ENCODE peak calls at places on chromosomes 5 and 9, in six cellular contexts. One of them, this sample, is unnamed.

GRCh38 chr9:135945969-135946368 is 15.2 kb downstream of the UBAC1 start:
- DNase-seq in retina: no peak
- DNase-seq in stimulated activated CD8-positive, alpha-beta memory T cell treated with anti-CD3 and anti-CD28 coated beads, Interleukin-2, amount 100 ng/mL, for 1 hour: no peak
- DNase-seq in H9: no peak
- DNase-seq in naive thymus-derived CD4-positive, alpha-beta T cell: no peak
- DNase-seq in aorta: no peak
- DNase-seq in this sample: no peak

GRCh38 chr5:107894361-107894760 is 223.6 kb upstream of the EFNA5 start:
- DNase-seq in retina: no peak
- DNase-seq in stimulated activated CD8-positive, alpha-beta memory T cell treated with anti-CD3 and anti-CD28 coated beads, Interleukin-2, amount 100 ng/mL, for 1 hour: no peak
- DNase-seq in H9: no peak
- DNase-seq in naive thymus-derived CD4-positive, alpha-beta T cell: no peak
- DNase-seq in aorta: no peak
- DNase-seq in this sample: no peak

GRCh38 chr9:132743886-132744544 is 73.8 kb downstream of the GTF3C4 start:
- DNase-seq in retina: peak
- DNase-seq in stimulated activated CD8-positive, alpha-beta memory T cell treated with anti-CD3 and anti-CD28 coated beads, Interleukin-2, amount 100 ng/mL, for 1 hour: no peak
- DNase-seq in H9: no peak
- DNase-seq in naive thymus-derived CD4-positive, alpha-beta T cell: no peak
- DNase-seq in aorta: peak
- DNase-seq in this sample: no peak

GRCh38 chr5:87383216-87383615 is 29.5 kb downstream of the CCNH start:
- DNase-seq in retina: no peak
- DNase-seq in stimulated activated CD8-positive, alpha-beta memory T cell treated with anti-CD3 and anti-CD28 coated beads, Interleukin-2, amount 100 ng/mL, for 1 hour: no peak
- DNase-seq in H9: no peak
- DNase-seq in naive thymus-derived CD4-positive, alpha-beta T cell: no peak
- DNase-seq in aorta: no peak
- DNase-seq in this sample: no peak

GRCh38 chr5:179345429-179346321 is at the start of gene ADAMTS2:
- DNase-seq in retina: peak
- DNase-seq in stimulated activated CD8-positive, alpha-beta memory T cell treated with anti-CD3 and anti-CD28 coated beads, Interleukin-2, amount 100 ng/mL, for 1 hour: no peak
- DNase-seq in H9: peak
- DNase-seq in naive thymus-derived CD4-positive, alpha-beta T cell: no peak
- DNase-seq in aorta: peak
- DNase-seq in this sample: no peak

GRCh38 chr5:79547982-79548381 is 34.0 kb upstream of the HOMER1 start:
- DNase-seq in retina: no peak
- DNase-seq in stimulated activated CD8-positive, alpha-beta memory T cell treated with anti-CD3 and anti-CD28 coated beads, Interleukin-2, amount 100 ng/mL, for 1 hour: no peak
- DNase-seq in H9: no peak
- DNase-seq in naive thymus-derived CD4-positive, alpha-beta T cell: no peak
- DNase-seq in aorta: no peak
- DNase-seq in this sample: no peak

GRCh38 chr9:20692554-20692953 is 8.5 kb downstream of the FOCAD start:
- DNase-seq in retina: no peak
- DNase-seq in stimulated activated CD8-positive, alpha-beta memory T cell treated with anti-CD3 and anti-CD28 coated beads, Interleukin-2, amount 100 ng/mL, for 1 hour: no peak
- DNase-seq in H9: no peak
- DNase-seq in naive thymus-derived CD4-positive, alpha-beta T cell: no peak
- DNase-seq in aorta: no peak
- DNase-seq in this sample: no peak

GRCh38 chr9:35553670-35554543 is 51.2 kb upstream of the TESK1 start:
- DNase-seq in retina: peak
- DNase-seq in stimulated activated CD8-positive, alpha-beta memory T cell treated with anti-CD3 and anti-CD28 coated beads, Interleukin-2, amount 100 ng/mL, for 1 hour: no peak
- DNase-seq in H9: peak
- DNase-seq in naive thymus-derived CD4-positive, alpha-beta T cell: peak
- DNase-seq in aorta: no peak
- DNase-seq in this sample: peak

GRCh38 chr9:6782981-6783380 is 25.2 kb downstream of the KDM4C start:
- DNase-seq in retina: no peak
- DNase-seq in stimulated activated CD8-positive, alpha-beta memory T cell treated with anti-CD3 and anti-CD28 coated beads, Interleukin-2, amount 100 ng/mL, for 1 hour: no peak
- DNase-seq in H9: no peak
- DNase-seq in naive thymus-derived CD4-positive, alpha-beta T cell: no peak
- DNase-seq in aorta: no peak
- DNase-seq in this sample: no peak

GRCh38 chr5:53943938-53944337 is 366.4 kb downstream of the ARL15 start:
- DNase-seq in retina: no peak
- DNase-seq in stimulated activated CD8-positive, alpha-beta memory T cell treated with anti-CD3 and anti-CD28 coated beads, Interleukin-2, amount 100 ng/mL, for 1 hour: no peak
- DNase-seq in H9: no peak
- DNase-seq in naive thymus-derived CD4-positive, alpha-beta T cell: no peak
- DNase-seq in aorta: no peak
- DNase-seq in this sample: no peak

GRCh38 chr5:6574537-6574936 is 58.3 kb downstream of the NSUN2 start:
- DNase-seq in retina: peak
- DNase-seq in stimulated activated CD8-positive, alpha-beta memory T cell treated with anti-CD3 and anti-CD28 coated beads, Interleukin-2, amount 100 ng/mL, for 1 hour: no peak
- DNase-seq in H9: peak
- DNase-seq in naive thymus-derived CD4-positive, alpha-beta T cell: no peak
- DNase-seq in aorta: no peak
- DNase-seq in this sample: no peak

GRCh38 chr9:132210472-132211145 is 48.8 kb downstream of the NTNG2 start:
- DNase-seq in retina: no peak
- DNase-seq in stimulated activated CD8-positive, alpha-beta memory T cell treated with anti-CD3 and anti-CD28 coated beads, Interleukin-2, amount 100 ng/mL, for 1 hour: no peak
- DNase-seq in H9: no peak
- DNase-seq in naive thymus-derived CD4-positive, alpha-beta T cell: no peak
- DNase-seq in aorta: no peak
- DNase-seq in this sample: no peak

GRCh38 chr5:102450313-102450990 is 48.3 kb downstream of the SLCO6A1 start:
- DNase-seq in retina: no peak
- DNase-seq in stimulated activated CD8-positive, alpha-beta memory T cell treated with anti-CD3 and anti-CD28 coated beads, Interleukin-2, amount 100 ng/mL, for 1 hour: no peak
- DNase-seq in H9: peak
- DNase-seq in naive thymus-derived CD4-positive, alpha-beta T cell: no peak
- DNase-seq in aorta: no peak
- DNase-seq in this sample: no peak

GRCh38 chr5:446864-447263 is 3.9 kb downstream of the EXOC3 start:
- DNase-seq in retina: no peak
- DNase-seq in stimulated activated CD8-positive, alpha-beta memory T cell treated with anti-CD3 and anti-CD28 coated beads, Interleukin-2, amount 100 ng/mL, for 1 hour: no peak
- DNase-seq in H9: peak
- DNase-seq in naive thymus-derived CD4-positive, alpha-beta T cell: no peak
- DNase-seq in aorta: peak
- DNase-seq in this sample: peak

GRCh38 chr9:79263666-79264460 is 307.9 kb upstream of the TLE4 start:
- DNase-seq in retina: peak
- DNase-seq in stimulated activated CD8-positive, alpha-beta memory T cell treated with anti-CD3 and anti-CD28 coated beads, Interleukin-2, amount 100 ng/mL, for 1 hour: no peak
- DNase-seq in H9: no peak
- DNase-seq in naive thymus-derived CD4-positive, alpha-beta T cell: no peak
- DNase-seq in aorta: no peak
- DNase-seq in this sample: no peak

GRCh38 chr5:131541071-131541470 is 94.0 kb downstream of the RAPGEF6 start:
- DNase-seq in retina: no peak
- DNase-seq in stimulated activated CD8-positive, alpha-beta memory T cell treated with anti-CD3 and anti-CD28 coated beads, Interleukin-2, amount 100 ng/mL, for 1 hour: no peak
- DNase-seq in H9: no peak
- DNase-seq in naive thymus-derived CD4-positive, alpha-beta T cell: no peak
- DNase-seq in aorta: no peak
- DNase-seq in this sample: no peak

GRCh38 chr5:109688999-109689739 is 558 bp upstream of the MAN2A1 start:
- DNase-seq in retina: peak
- DNase-seq in stimulated activated CD8-positive, alpha-beta memory T cell treated with anti-CD3 and anti-CD28 coated beads, Interleukin-2, amount 100 ng/mL, for 1 hour: peak
- DNase-seq in H9: peak
- DNase-seq in naive thymus-derived CD4-positive, alpha-beta T cell: peak
- DNase-seq in aorta: peak
- DNase-seq in this sample: peak

GRCh38 chr5:82635561-82636288 is 357.6 kb upstream of the RPS23 start:
- DNase-seq in retina: no peak
- DNase-seq in stimulated activated CD8-positive, alpha-beta memory T cell treated with anti-CD3 and anti-CD28 coated beads, Interleukin-2, amount 100 ng/mL, for 1 hour: no peak
- DNase-seq in H9: no peak
- DNase-seq in naive thymus-derived CD4-positive, alpha-beta T cell: no peak
- DNase-seq in aorta: no peak
- DNase-seq in this sample: no peak

GRCh38 chr9:81724242-81724889 is 35.0 kb upstream of the TLE1 start:
- DNase-seq in retina: no peak
- DNase-seq in stimulated activated CD8-positive, alpha-beta memory T cell treated with anti-CD3 and anti-CD28 coated beads, Interleukin-2, amount 100 ng/mL, for 1 hour: no peak
- DNase-seq in H9: no peak
- DNase-seq in naive thymus-derived CD4-positive, alpha-beta T cell: no peak
- DNase-seq in aorta: no peak
- DNase-seq in this sample: no peak

GRCh38 chr9:72888032-72888431 is 64.8 kb downstream of the ALDH1A1 start:
- DNase-seq in retina: no peak
- DNase-seq in stimulated activated CD8-positive, alpha-beta memory T cell treated with anti-CD3 and anti-CD28 coated beads, Interleukin-2, amount 100 ng/mL, for 1 hour: no peak
- DNase-seq in H9: no peak
- DNase-seq in naive thymus-derived CD4-positive, alpha-beta T cell: no peak
- DNase-seq in aorta: no peak
- DNase-seq in this sample: no peak

GRCh38 chr5:138668451-138668850 is 84.8 kb upstream of the CTNNA1 start:
- DNase-seq in retina: no peak
- DNase-seq in stimulated activated CD8-positive, alpha-beta memory T cell treated with anti-CD3 and anti-CD28 coated beads, Interleukin-2, amount 100 ng/mL, for 1 hour: no peak
- DNase-seq in H9: no peak
- DNase-seq in naive thymus-derived CD4-positive, alpha-beta T cell: peak
- DNase-seq in aorta: no peak
- DNase-seq in this sample: peak

GRCh38 chr9:115127191-115127817 is 9.3 kb upstream of the TNC start:
- DNase-seq in retina: no peak
- DNase-seq in stimulated activated CD8-positive, alpha-beta memory T cell treated with anti-CD3 and anti-CD28 coated beads, Interleukin-2, amount 100 ng/mL, for 1 hour: no peak
- DNase-seq in H9: no peak
- DNase-seq in naive thymus-derived CD4-positive, alpha-beta T cell: no peak
- DNase-seq in aorta: no peak
- DNase-seq in this sample: no peak

GRCh38 chr5:133140311-133140710 is 88.5 kb downstream of the HSPA4 start:
- DNase-seq in retina: no peak
- DNase-seq in stimulated activated CD8-positive, alpha-beta memory T cell treated with anti-CD3 and anti-CD28 coated beads, Interleukin-2, amount 100 ng/mL, for 1 hour: no peak
- DNase-seq in H9: no peak
- DNase-seq in naive thymus-derived CD4-positive, alpha-beta T cell: no peak
- DNase-seq in aorta: no peak
- DNase-seq in this sample: no peak

GRCh38 chr5:160333726-160334125 is 21.4 kb upstream of the CCNJL start:
- DNase-seq in retina: no peak
- DNase-seq in stimulated activated CD8-positive, alpha-beta memory T cell treated with anti-CD3 and anti-CD28 coated beads, Interleukin-2, amount 100 ng/mL, for 1 hour: no peak
- DNase-seq in H9: no peak
- DNase-seq in naive thymus-derived CD4-positive, alpha-beta T cell: no peak
- DNase-seq in aorta: no peak
- DNase-seq in this sample: no peak

GRCh38 chr5:96709152-96709821 is 47.1 kb downstream of the CAST start:
- DNase-seq in retina: no peak
- DNase-seq in stimulated activated CD8-positive, alpha-beta memory T cell treated with anti-CD3 and anti-CD28 coated beads, Interleukin-2, amount 100 ng/mL, for 1 hour: no peak
- DNase-seq in H9: no peak
- DNase-seq in naive thymus-derived CD4-positive, alpha-beta T cell: no peak
- DNase-seq in aorta: no peak
- DNase-seq in this sample: no peak

GRCh38 chr9:18023332-18023731 is 444.5 kb downstream of the SH3GL2 start:
- DNase-seq in retina: no peak
- DNase-seq in stimulated activated CD8-positive, alpha-beta memory T cell treated with anti-CD3 and anti-CD28 coated beads, Interleukin-2, amount 100 ng/mL, for 1 hour: no peak
- DNase-seq in H9: no peak
- DNase-seq in naive thymus-derived CD4-positive, alpha-beta T cell: no peak
- DNase-seq in aorta: no peak
- DNase-seq in this sample: no peak

GRCh38 chr5:23013395-23013994 is 160.4 kb upstream of the CDH12 start:
- DNase-seq in retina: no peak
- DNase-seq in stimulated activated CD8-positive, alpha-beta memory T cell treated with anti-CD3 and anti-CD28 coated beads, Interleukin-2, amount 100 ng/mL, for 1 hour: no peak
- DNase-seq in H9: no peak
- DNase-seq in naive thymus-derived CD4-positive, alpha-beta T cell: no peak
- DNase-seq in aorta: no peak
- DNase-seq in this sample: no peak

GRCh38 chr9:114757984-114758383 is 47.9 kb downstream of the TNFSF15 start:
- DNase-seq in retina: no peak
- DNase-seq in stimulated activated CD8-positive, alpha-beta memory T cell treated with anti-CD3 and anti-CD28 coated beads, Interleukin-2, amount 100 ng/mL, for 1 hour: no peak
- DNase-seq in H9: peak
- DNase-seq in naive thymus-derived CD4-positive, alpha-beta T cell: no peak
- DNase-seq in aorta: no peak
- DNase-seq in this sample: no peak

GRCh38 chr9:92971121-92971520 is 23.8 kb downstream of the FGD3 start:
- DNase-seq in retina: no peak
- DNase-seq in stimulated activated CD8-positive, alpha-beta memory T cell treated with anti-CD3 and anti-CD28 coated beads, Interleukin-2, amount 100 ng/mL, for 1 hour: no peak
- DNase-seq in H9: no peak
- DNase-seq in naive thymus-derived CD4-positive, alpha-beta T cell: no peak
- DNase-seq in aorta: no peak
- DNase-seq in this sample: no peak

GRCh38 chr9:30609713-30610112 is 1774.7 kb upstream of the ACO1 start:
- DNase-seq in retina: no peak
- DNase-seq in stimulated activated CD8-positive, alpha-beta memory T cell treated with anti-CD3 and anti-CD28 coated beads, Interleukin-2, amount 100 ng/mL, for 1 hour: no peak
- DNase-seq in H9: no peak
- DNase-seq in naive thymus-derived CD4-positive, alpha-beta T cell: no peak
- DNase-seq in aorta: no peak
- DNase-seq in this sample: no peak

GRCh38 chr9:112072721-112073553 is 102.2 kb downstream of the SUSD1 start:
- DNase-seq in retina: no peak
- DNase-seq in stimulated activated CD8-positive, alpha-beta memory T cell treated with anti-CD3 and anti-CD28 coated beads, Interleukin-2, amount 100 ng/mL, for 1 hour: no peak
- DNase-seq in H9: no peak
- DNase-seq in naive thymus-derived CD4-positive, alpha-beta T cell: no peak
- DNase-seq in aorta: no peak
- DNase-seq in this sample: no peak

GRCh38 chr9:131306397-131306997 is 17.0 kb downstream of the PLPP7 start:
- DNase-seq in retina: no peak
- DNase-seq in stimulated activated CD8-positive, alpha-beta memory T cell treated with anti-CD3 and anti-CD28 coated beads, Interleukin-2, amount 100 ng/mL, for 1 hour: no peak
- DNase-seq in H9: no peak
- DNase-seq in naive thymus-derived CD4-positive, alpha-beta T cell: no peak
- DNase-seq in aorta: no peak
- DNase-seq in this sample: no peak

GRCh38 chr9:127965953-127966352 is 14.8 kb downstream of the EEIG1 start:
- DNase-seq in retina: no peak
- DNase-seq in stimulated activated CD8-positive, alpha-beta memory T cell treated with anti-CD3 and anti-CD28 coated beads, Interleukin-2, amount 100 ng/mL, for 1 hour: no peak
- DNase-seq in H9: no peak
- DNase-seq in naive thymus-derived CD4-positive, alpha-beta T cell: no peak
- DNase-seq in aorta: no peak
- DNase-seq in this sample: no peak

GRCh38 chr9:80378669-80379293 is 807.0 kb downstream of the TLE4 start:
- DNase-seq in retina: no peak
- DNase-seq in stimulated activated CD8-positive, alpha-beta memory T cell treated with anti-CD3 and anti-CD28 coated beads, Interleukin-2, amount 100 ng/mL, for 1 hour: no peak
- DNase-seq in H9: no peak
- DNase-seq in naive thymus-derived CD4-positive, alpha-beta T cell: no peak
- DNase-seq in aorta: no peak
- DNase-seq in this sample: no peak

GRCh38 chr9:85522459-85523092 is 219.2 kb downstream of the AGTPBP1 start:
- DNase-seq in retina: peak
- DNase-seq in stimulated activated CD8-positive, alpha-beta memory T cell treated with anti-CD3 and anti-CD28 coated beads, Interleukin-2, amount 100 ng/mL, for 1 hour: no peak
- DNase-seq in H9: peak
- DNase-seq in naive thymus-derived CD4-positive, alpha-beta T cell: no peak
- DNase-seq in aorta: peak
- DNase-seq in this sample: no peak

GRCh38 chr9:125743687-125744428 is 3.3 kb upstream of the PBX3 start:
- DNase-seq in retina: no peak
- DNase-seq in stimulated activated CD8-positive, alpha-beta memory T cell treated with anti-CD3 and anti-CD28 coated beads, Interleukin-2, amount 100 ng/mL, for 1 hour: no peak
- DNase-seq in H9: no peak
- DNase-seq in naive thymus-derived CD4-positive, alpha-beta T cell: no peak
- DNase-seq in aorta: no peak
- DNase-seq in this sample: no peak

GRCh38 chr9:125759812-125760134 is 12.6 kb downstream of the PBX3 start:
- DNase-seq in retina: peak
- DNase-seq in stimulated activated CD8-positive, alpha-beta memory T cell treated with anti-CD3 and anti-CD28 coated beads, Interleukin-2, amount 100 ng/mL, for 1 hour: no peak
- DNase-seq in H9: peak
- DNase-seq in naive thymus-derived CD4-positive, alpha-beta T cell: no peak
- DNase-seq in aorta: no peak
- DNase-seq in this sample: no peak

GRCh38 chr9:93186151-93186715 is 2.3 kb downstream of the WNK2 start:
- DNase-seq in retina: peak
- DNase-seq in stimulated activated CD8-positive, alpha-beta memory T cell treated with anti-CD3 and anti-CD28 coated beads, Interleukin-2, amount 100 ng/mL, for 1 hour: no peak
- DNase-seq in H9: no peak
- DNase-seq in naive thymus-derived CD4-positive, alpha-beta T cell: no peak
- DNase-seq in aorta: no peak
- DNase-seq in this sample: no peak